ENCODE peak calls at places on chromosomes 4 and X, in four cellular contexts. W, K, N and H are unnamed samples.

GRCh38 chrX:120014354-120015129 is 62.9 kb downstream of the RHOXF2B start:
- DNase-seq in N (no peak), W (no peak), K (no peak), H (no peak)

GRCh38 chr4:128974203-128974602 is 119.1 kb downstream of the SCLT1 start:
- DNase-seq in N (no peak), K (no peak), W (no peak), H (peak; percentile 31)

GRCh38 chr4:128570380-128570779 is 239.1 kb upstream of the JADE1 start:
- DNase-seq in N (no peak), K (no peak), W (no peak), H (no peak)

GRCh38 chrX:15579778-15580747 is 20.7 kb downstream of the ACE2 start:
- DNase-seq in W (no peak), K (no peak), N (no peak), H (no peak)

GRCh38 chrX:23333842-23334535 is 660 bp upstream of the PTCHD1 start:
- DNase-seq in K (no peak), N (no peak), W (no peak), H (no peak)

GRCh38 chr4:87216469-87216868 is 3.9 kb downstream of the KLHL8 start:
- DNase-seq in N (no peak), K (no peak), W (no peak), H (no peak)

GRCh38 chrX:24965400-24965799 is 50.4 kb downstream of the ARX start:
- DNase-seq in K (no peak), W (no peak), N (no peak), H (no peak)

GRCh38 chr4:138666366-138666765 is 349.2 kb upstream of the NOCT start:
- DNase-seq in W (no peak), N (no peak), K (no peak), H (no peak)

GRCh38 chrX:150954951-150955350 is 28.2 kb upstream of the HMGB3 start:
- DNase-seq in W (no peak), K (no peak), N (no peak), H (no peak)

GRCh38 chr4:78379991-78380739 is 171.4 kb upstream of the ANXA3 start:
- DNase-seq in K (no peak), N (no peak), W (no peak), H (no peak)

GRCh38 chr4:80407246-80407645 is 71.7 kb downstream of the CFAP299 start:
- DNase-seq in K (peak; percentile 71), N (no peak), W (no peak), H (no peak)

GRCh38 chr4:138241281-138242075 is 671 bp downstream of the SLC7A11 start:
- DNase-seq in K (no peak), N (no peak), W (no peak), H (no peak)

GRCh38 chr4:26943391-26943790 is 82.8 kb downstream of the STIM2 start:
- DNase-seq in N (no peak), K (no peak), W (no peak), H (no peak)

GRCh38 chrX:16512401-16512776 is 137.6 kb upstream of the S100G start:
- DNase-seq in W (no peak), K (no peak), N (no peak), H (no peak)

GRCh38 chrX:135522878-135523693 is 2.6 kb downstream of the INTS6L start:
- DNase-seq in W (no peak), N (no peak), K (no peak), H (no peak)

GRCh38 chr4:102612824-102613366 is 111.7 kb downstream of the NFKB1 start:
- DNase-seq in W (no peak), N (no peak), K (no peak), H (no peak)

GRCh38 chrX:110146521-110146920 is 143.6 kb downstream of the TMEM164 start:
- DNase-seq in K (no peak), N (no peak), W (no peak), H (peak; percentile 28)

GRCh38 chr4:3115637-3116300 is 41.3 kb downstream of the HTT start:
- DNase-seq in W (no peak), K (no peak), N (no peak), H (no peak)

GRCh38 chr4:80197132-80197573 is at the start of gene PRDM8:
- DNase-seq in N (no peak), K (no peak), W (no peak), H (no peak)

GRCh38 chr4:159389756-159390155 is 286.9 kb downstream of the RAPGEF2 start:
- DNase-seq in K (no peak), N (no peak), W (no peak), H (no peak)

GRCh38 chr4:8029689-8030088 is 90.0 kb upstream of the AFAP1 start:
- DNase-seq in W (no peak), N (no peak), K (no peak), H (no peak)

GRCh38 chr4:18057821-18058533 is 36.4 kb upstream of the LCORL start:
- DNase-seq in N (no peak), K (no peak), W (no peak), H (no peak)

GRCh38 chr4:1211371-1211770 is 37.6 kb downstream of the CTBP1 start:
- DNase-seq in N (no peak), K (peak; percentile 51), W (no peak), H (no peak)

GRCh38 chr4:158122501-158122900 is 50.3 kb downstream of the GASK1B start:
- DNase-seq in N (no peak), K (no peak), W (no peak), H (no peak)

GRCh38 chr4:184358521-184359232 is 115.7 kb downstream of the IRF2 start:
- DNase-seq in N (no peak), K (no peak), W (no peak), H (no peak)

GRCh38 chr4:100797791-100798190 is 280.0 kb upstream of the EMCN start:
- DNase-seq in W (no peak), K (no peak), N (no peak), H (no peak)